ENCODE peak calls at places on chromosomes 6 and 20, in seven cellular contexts. E is H9, A is mesenchymal stem cell, N is IMR-90, C is neuronal stem cell, W is mesendoderm, Y is trophoblast cell. L is an unnamed sample.

GRCh38 chr6:145137425-145137824 is 597.9 kb downstream of the EPM2A start:
- DNase-seq in W (peak; percentile 42), N (peak; percentile 38), C (no peak), E (no peak), Y (no peak), A (peak; percentile 16), L (no peak)

GRCh38 chr20:49887828-49888340 is 27.4 kb downstream of the SPATA2 start:
- DNase-seq in Y (no peak), N (no peak), A (no peak), C (no peak), W (no peak), E (no peak), L (no peak)

GRCh38 chr6:15872252-15873103 is 209.7 kb upstream of the DTNBP1 start:
- DNase-seq in C (no peak), A (peak; percentile 93), N (no peak), Y (no peak), E (no peak), W (no peak), L (no peak)

GRCh38 chr6:98547151-98547550 is 287.2 kb upstream of the POU3F2 start:
- DNase-seq in A (no peak), Y (no peak), C (no peak), W (no peak), E (no peak), N (no peak), L (no peak)

GRCh38 chr20:12941025-12941424 is 67.7 kb upstream of the SPTLC3 start:
- DNase-seq in Y (no peak), A (no peak), E (no peak), W (no peak), C (no peak), N (no peak), L (no peak)

GRCh38 chr20:51399138-51399890 is 143.2 kb downstream of the NFATC2 start:
- DNase-seq in Y (no peak), W (no peak), E (no peak), C (no peak), N (no peak), A (no peak), L (no peak)

GRCh38 chr6:105591053-105591452 is 188.2 kb upstream of the PREP start:
- DNase-seq in Y (no peak), W (peak; percentile 55), A (peak; percentile 81), C (no peak), E (no peak), N (peak; percentile 57), L (no peak)

GRCh38 chr6:159969921-159970320 is 1.0 kb downstream of the IGF2R start:
- DNase-seq in A (peak; percentile 94), N (peak; percentile 84), W (peak; percentile 91), Y (no peak), E (no peak), C (peak; percentile 64), L (no peak)

GRCh38 chr6:107080036-107080435 is 35.3 kb downstream of the BEND3 start:
- DNase-seq in C (no peak), A (no peak), E (peak; percentile 69), W (peak; percentile 73), N (no peak), Y (no peak), L (no peak)

GRCh38 chr6:123042412-123042811 is 46.4 kb downstream of the CLVS2 start:
- DNase-seq in N (no peak), A (no peak), C (no peak), Y (no peak), W (no peak), E (no peak), L (no peak)

GRCh38 chr20:40643891-40644290 is 45.1 kb downstream of the MAFB start:
- DNase-seq in Y (no peak), A (no peak), N (no peak), E (no peak), C (no peak), W (peak; percentile 31), L (no peak)

GRCh38 chr6:109050012-109050411 is 44.6 kb downstream of the SESN1 start:
- DNase-seq in Y (no peak), C (no peak), N (no peak), A (no peak), E (no peak), W (no peak), L (no peak)

GRCh38 chr20:59004763-59005522 is 2.1 kb downstream of the CTSZ start:
- DNase-seq in E (no peak), W (no peak), C (no peak), N (no peak), A (no peak), Y (peak; percentile 20), L (no peak)

GRCh38 chr6:2773450-2773849 is 8.3 kb downstream of the WRNIP1 start:
- DNase-seq in C (no peak), A (no peak), N (peak; percentile 60), Y (no peak), E (no peak), W (no peak), L (no peak)

GRCh38 chr6:167570460-167571400 is 245.8 kb downstream of the TTLL2 start:
- DNase-seq in N (no peak), W (no peak), Y (no peak), E (no peak), A (no peak), C (no peak), L (no peak)
- H3K79me1 ChIP-seq in N (no peaks in the 10 kb centered on the region), W (no peaks in the 10 kb centered on the region), Y (peaks cover 1% of the 10 kb centered on the region), E (no peaks in the 10 kb centered on the region), A (no peaks in the 10 kb centered on the region), C (no peaks in the 10 kb centered on the region), L (no peaks in the 10 kb centered on the region)

GRCh38 chr6:113423956-113424355 is 433.2 kb upstream of the MARCKS start:
- DNase-seq in A (no peak), W (no peak), C (no peak), E (no peak), Y (no peak), N (no peak), L (no peak)
- H3K79me1 ChIP-seq in A (no peaks in the 10 kb centered on the region), W (no peaks in the 10 kb centered on the region), C (no peaks in the 10 kb centered on the region), E (no peaks in the 10 kb centered on the region), Y (no peaks in the 10 kb centered on the region), N (no peaks in the 10 kb centered on the region), L (no peaks in the 10 kb centered on the region)

GRCh38 chr6:30719356-30719755 is 796 bp upstream of the TUBB start:
- DNase-seq in E (no peak), N (no peak), A (no peak), Y (no peak), C (no peak), W (no peak), L (no peak)
- H3K79me1 ChIP-seq in E (no peaks in the 10 kb centered on the region), N (peaks cover 15% of the 10 kb centered on the region), A (peaks cover 6% of the 10 kb centered on the region), Y (peaks cover 27% of the 10 kb centered on the region), C (peaks cover 8% of the 10 kb centered on the region), W (peaks cover 4% of the 10 kb centered on the region), L (peaks cover 3% of the 10 kb centered on the region)

GRCh38 chr20:53639128-53639527 is 45.5 kb upstream of the ZNF217 start:
- DNase-seq in W (no peak), A (no peak), C (no peak), E (no peak), N (no peak), Y (no peak), L (no peak)
- H3K79me1 ChIP-seq in W (no peaks in the 10 kb centered on the region), A (no peaks in the 10 kb centered on the region), C (no peaks in the 10 kb centered on the region), E (no peaks in the 10 kb centered on the region), N (no peaks in the 10 kb centered on the region), Y (peaks cover 5% of the 10 kb centered on the region), L (no peaks in the 10 kb centered on the region)

GRCh38 chr20:24691901-24692351 is 222.5 kb downstream of the SYNDIG1 start:
- DNase-seq in N (no peak), W (no peak), A (no peak), E (peak; percentile 9), C (no peak), Y (no peak), L (peak; percentile 17)
- H3K79me1 ChIP-seq in N (no peaks in the 10 kb centered on the region), W (no peaks in the 10 kb centered on the region), A (no peaks in the 10 kb centered on the region), E (no peaks in the 10 kb centered on the region), C (no peaks in the 10 kb centered on the region), Y (no peaks in the 10 kb centered on the region), L (no peaks in the 10 kb centered on the region)

GRCh38 chr20:62837790-62838458 is 21.1 kb downstream of the COL9A3 start:
- DNase-seq in A (no peak), N (no peak), Y (no peak), W (no peak), C (no peak), E (no peak), L (no peak)

GRCh38 chr20:62840244-62841197 is 21.1 kb downstream of the TCFL5 start:
- DNase-seq in E (peak; percentile 26), C (no peak), A (no peak), Y (no peak), N (no peak), W (no peak), L (peak; percentile 49)

GRCh38 chr20:62839261-62839660 is 22.4 kb downstream of the TCFL5 start:
- DNase-seq in C (no peak), E (no peak), N (no peak), W (no peak), A (no peak), Y (no peak), L (no peak)

GRCh38 chr20:62838511-62838910 is 21.7 kb downstream of the COL9A3 start:
- DNase-seq in Y (no peak), A (no peak), E (no peak), N (no peak), W (no peak), C (no peak), L (no peak)

GRCh38 chr20:62839816-62840215 is 21.8 kb downstream of the TCFL5 start:
- DNase-seq in N (no peak), C (no peak), Y (no peak), W (no peak), A (no peak), E (no peak), L (no peak)
- H3K79me1 ChIP-seq in N (no peaks in the 10 kb centered on the region), C (peaks cover 3% of the 10 kb centered on the region), Y (no peaks in the 10 kb centered on the region), W (no peaks in the 10 kb centered on the region), A (no peaks in the 10 kb centered on the region), E (no peaks in the 10 kb centered on the region), L (no peaks in the 10 kb centered on the region)

GRCh38 chr6:155473741-155474140 is 18.1 kb upstream of the NOX3 start:
- DNase-seq in A (peak; percentile 52), N (no peak), E (no peak), W (no peak), C (no peak), Y (no peak), L (no peak)
- H3K79me1 ChIP-seq in A (no peaks in the 10 kb centered on the region), N (no peaks in the 10 kb centered on the region), E (no peaks in the 10 kb centered on the region), W (no peaks in the 10 kb centered on the region), C (no peaks in the 10 kb centered on the region), Y (no peaks in the 10 kb centered on the region), L (no peaks in the 10 kb centered on the region)

GRCh38 chr20:63890616-63891015 is 4.3 kb upstream of the DNAJC5 start:
- DNase-seq in A (no peak), Y (no peak), E (no peak), W (no peak), N (no peak), C (no peak), L (no peak)
- H3K79me1 ChIP-seq in A (peaks cover 33% of the 10 kb centered on the region), Y (no peaks in the 10 kb centered on the region), E (no peaks in the 10 kb centered on the region), W (peaks cover under 1% of the 10 kb centered on the region), N (peaks cover 16% of the 10 kb centered on the region), C (peaks cover 2% of the 10 kb centered on the region), L (peaks cover 7% of the 10 kb centered on the region)

GRCh38 chr20:46644733-46645132 is 6.5 kb downstream of the SLC13A3 start:
- DNase-seq in A (no peak), W (no peak), N (no peak), Y (no peak), C (no peak), E (no peak), L (no peak)

GRCh38 chr20:46644160-46644559 is 7.1 kb downstream of the SLC13A3 start:
- DNase-seq in A (no peak), E (no peak), Y (no peak), C (no peak), N (no peak), W (no peak), L (no peak)

GRCh38 chr20:46642265-46642942 is 8.9 kb downstream of the SLC13A3 start:
- DNase-seq in E (no peak), A (no peak), Y (no peak), W (no peak), N (no peak), C (no peak), L (no peak)

GRCh38 chr20:46641424-46641823 is 9.8 kb downstream of the SLC13A3 start:
- DNase-seq in E (no peak), A (no peak), Y (no peak), W (no peak), N (no peak), C (no peak), L (no peak)

GRCh38 chr20:46642944-46643343 is 8.3 kb downstream of the SLC13A3 start:
- DNase-seq in N (no peak), A (no peak), W (no peak), E (no peak), Y (no peak), C (no peak), L (no peak)
- H3K79me1 ChIP-seq in N (no peaks in the 10 kb centered on the region), A (no peaks in the 10 kb centered on the region), W (no peaks in the 10 kb centered on the region), E (no peaks in the 10 kb centered on the region), Y (peaks cover 3% of the 10 kb centered on the region), C (no peaks in the 10 kb centered on the region), L (no peaks in the 10 kb centered on the region)

L was measured in H1.